ENCODE peak calls at places on chromosomes 7 and 10, in nine cellular contexts. K is KG1; R is NCI-H1105; D is NCI-H1092; A is activated effector memory CD4-positive, alpha-beta T cell treated with anti-CD3 and anti-CD28 coated beads, Interleukin-2, amount 50 U/mL, for 16 hours; V is stimulated activated CD4-positive, alpha-beta T cell treated with anti-CD3 and anti-CD28 coated beads, TNF-alpha, amount 100 ng/mL, for 1 hour; X is activated T-cell treated with anti-CD3 and anti-CD28 coated beads, Interleukin-2, amount 50 U/mL, for 48 hours; B is astrocyte of the spinal cord; T is dermis blood vessel endothelial cell. Z is an unnamed sample.

GRCh38 chr10:80487791-80488538 is 33.9 kb downstream of the TSPAN14 start:
- DNase-seq in K (peak; percentile 20), R (no peak), D (no peak), A (peak; percentile 84), V (no peak), X (peak; percentile 68), B (no peak), T (no peak), Z (peak; percentile 52)

GRCh38 chr7:213324-213993 is 21.1 kb downstream of the FAM20C start:
- DNase-seq in K (no peak), R (no peak), D (no peak), A (no peak), V (no peak), X (no peak), B (no peak), T (no peak), Z (no peak)

GRCh38 chr7:94367940-94368339 is 26.8 kb upstream of the COL1A2 start:
- DNase-seq in K (no peak), R (no peak), D (no peak), A (no peak), V (no peak), X (no peak), B (peak; percentile 93), T (peak; percentile 25), Z (no peak)

GRCh38 chr10:118873080-118873737 is 118.4 kb upstream of the CACUL1 start:
- DNase-seq in K (no peak), R (no peak), D (no peak), A (no peak), V (no peak), X (no peak), B (peak; percentile 28), T (no peak), Z (no peak)

GRCh38 chr7:149448961-149449360 is 11.9 kb downstream of the ZNF777 start:
- DNase-seq in K (no peak), R (no peak), D (no peak), A (no peak), V (no peak), X (peak; percentile 4), B (no peak), T (no peak), Z (no peak)

GRCh38 chr7:3244241-3244814 is 56.7 kb upstream of the SDK1 start:
- DNase-seq in K (no peak), R (no peak), D (no peak), A (no peak), V (no peak), X (no peak), B (peak; percentile 87), T (peak; percentile 24), Z (no peak)

GRCh38 chr10:24240001-24240751 is 31.2 kb downstream of the KIAA1217 start:
- DNase-seq in K (no peak), R (no peak), D (no peak), A (no peak), V (no peak), X (no peak), B (no peak), T (no peak), Z (no peak)

GRCh38 chr10:80202934-80203834 is 2.2 kb downstream of the ANXA11 start:
- DNase-seq in K (peak; percentile 56), R (no peak), D (no peak), A (peak; percentile 89), V (no peak), X (peak; percentile 82), B (peak; percentile 93), T (peak; percentile 75), Z (peak; percentile 44)

GRCh38 chr10:75234683-75235374 is 928 bp downstream of the COMTD1 start:
- DNase-seq in K (no peak), R (no peak), D (peak; percentile 35), A (no peak), V (no peak), X (no peak), B (no peak), T (peak; percentile 32), Z (peak; percentile 26)

GRCh38 chr7:134186801-134187200 is 59.7 kb downstream of the LRGUK start:
- DNase-seq in K (no peak), R (no peak), D (no peak), A (no peak), V (no peak), X (no peak), B (no peak), T (no peak), Z (no peak)

GRCh38 chr10:14588084-14588937 is 186.4 kb downstream of the FAM107B start:
- DNase-seq in K (no peak), R (no peak), D (no peak), A (peak; percentile 86), V (no peak), X (peak; percentile 66), B (peak; percentile 84), T (peak; percentile 90), Z (no peak)

GRCh38 chr7:134703781-134704180 is 57.1 kb downstream of the BPGM start:
- DNase-seq in K (no peak), R (no peak), D (no peak), A (no peak), V (no peak), X (no peak), B (peak; percentile 88), T (no peak), Z (no peak)